ENCODE peak calls at places on chromosomes 3 and 15, in seven cellular contexts. D, P, O, T, K, E and U are unnamed samples.

GRCh38 chr3:53425936-53426335 is 68.5 kb upstream of the CACNA1D start:
- DNase-seq in D (no peak), P (no peak), O (no peak), T (no peak), K (no peak), E (no peak), U (no peak)

GRCh38 chr15:26433818-26434217 is 339.0 kb downstream of the GABRB3 start:
- DNase-seq in D (no peak), P (no peak), O (no peak), T (no peak), K (no peak), E (no peak), U (no peak)

GRCh38 chr15:64532921-64533320 is 72.5 kb downstream of the ZNF609 start:
- DNase-seq in D (no peak), P (no peak), O (peak; percentile 69), T (no peak), K (no peak), E (no peak), U (no peak)

GRCh38 chr3:63975705-63976104 is 47.6 kb downstream of the PSMD6 start:
- DNase-seq in D (no peak), P (peak; percentile 56), O (no peak), T (no peak), K (no peak), E (no peak), U (no peak)

GRCh38 chr3:89434621-89435380 is 327.4 kb downstream of the EPHA3 start:
- DNase-seq in D (no peak), P (no peak), O (no peak), T (no peak), K (no peak), E (no peak), U (no peak)

GRCh38 chr3:116914004-116914403 is 204.4 kb downstream of the TUSC7 start:
- DNase-seq in D (no peak), P (no peak), O (no peak), T (no peak), K (no peak), E (no peak), U (no peak)

GRCh38 chr3:124202754-124203153 is 210.8 kb upstream of the ROPN1 start:
- DNase-seq in D (no peak), P (peak; percentile 6), O (peak; percentile 48), T (peak; percentile 11), K (no peak), E (no peak), U (no peak)

GRCh38 chr15:100730655-100731240 is 128.4 kb downstream of the ASB7 start:
- DNase-seq in D (no peak), P (no peak), O (no peak), T (no peak), K (no peak), E (no peak), U (no peak)

GRCh38 chr3:160403028-160403545 is 3.6 kb downstream of the SMC4 start:
- DNase-seq in D (no peak), P (no peak), O (no peak), T (no peak), K (peak; percentile 23), E (no peak), U (no peak)

GRCh38 chr3:116242825-116243224 is 202.5 kb downstream of the LSAMP start:
- DNase-seq in D (no peak), P (no peak), O (no peak), T (no peak), K (no peak), E (no peak), U (no peak)

GRCh38 chr3:11582123-11582968 is 61.4 kb downstream of the VGLL4 start:
- DNase-seq in D (peak; percentile 82), P (peak; percentile 64), O (no peak), T (peak; percentile 52), K (peak; percentile 89), E (no peak), U (no peak)

GRCh38 chr15:70024521-70024920 is 73.2 kb downstream of the TLE3 start:
- DNase-seq in D (peak; percentile 34), P (no peak), O (no peak), T (no peak), K (no peak), E (no peak), U (no peak)

GRCh38 chr15:87082576-87082975 is 1002.9 kb downstream of the AGBL1 start:
- DNase-seq in D (no peak), P (no peak), O (no peak), T (no peak), K (no peak), E (no peak), U (no peak)

GRCh38 chr3:44048949-44049348 is 192.7 kb upstream of the TOPAZ1 start:
- DNase-seq in D (no peak), P (no peak), O (no peak), T (no peak), K (no peak), E (no peak), U (no peak)

GRCh38 chr3:147672035-147672434 is 262.9 kb downstream of the ZIC1 start:
- DNase-seq in D (no peak), P (no peak), O (no peak), T (no peak), K (no peak), E (no peak), U (no peak)

DNA sequence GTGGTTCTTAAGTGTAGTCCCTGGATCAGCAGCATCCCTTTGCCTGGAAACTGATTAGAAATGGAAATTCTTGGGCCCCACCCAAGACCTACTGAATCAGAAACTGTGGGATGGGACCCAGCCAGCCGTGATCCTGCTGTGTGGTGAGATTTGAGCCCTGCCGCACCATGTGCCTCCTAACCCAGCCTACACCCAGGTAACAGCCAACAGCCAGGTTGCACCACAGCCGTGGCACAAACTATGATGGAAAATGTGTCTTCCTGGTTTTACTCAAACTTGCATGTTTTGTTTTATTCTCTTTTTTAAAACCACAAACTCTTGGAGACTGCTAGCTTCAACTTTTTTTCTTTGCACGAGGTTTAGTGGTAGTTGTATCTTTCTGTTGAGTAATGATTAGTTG is 2.6 kb downstream of the LIMD1 start:
- DNase-seq in D (no peak), P (no peak), O (peak; percentile 36), T (peak; percentile 24), K (peak; percentile 59), E (no peak), U (no peak)
- H3K4me1 ChIP-seq in D (peaks cover 28% of the 10 kb centered on the region), P (peaks cover 52% of the 10 kb centered on the region), O (peaks cover 83% of the 10 kb centered on the region), T (peaks cover 42% of the 10 kb centered on the region), K (peaks cover 36% of the 10 kb centered on the region), E (peaks cover 67% of the 10 kb centered on the region), U (peaks cover 81% of the 10 kb centered on the region)

DNA sequence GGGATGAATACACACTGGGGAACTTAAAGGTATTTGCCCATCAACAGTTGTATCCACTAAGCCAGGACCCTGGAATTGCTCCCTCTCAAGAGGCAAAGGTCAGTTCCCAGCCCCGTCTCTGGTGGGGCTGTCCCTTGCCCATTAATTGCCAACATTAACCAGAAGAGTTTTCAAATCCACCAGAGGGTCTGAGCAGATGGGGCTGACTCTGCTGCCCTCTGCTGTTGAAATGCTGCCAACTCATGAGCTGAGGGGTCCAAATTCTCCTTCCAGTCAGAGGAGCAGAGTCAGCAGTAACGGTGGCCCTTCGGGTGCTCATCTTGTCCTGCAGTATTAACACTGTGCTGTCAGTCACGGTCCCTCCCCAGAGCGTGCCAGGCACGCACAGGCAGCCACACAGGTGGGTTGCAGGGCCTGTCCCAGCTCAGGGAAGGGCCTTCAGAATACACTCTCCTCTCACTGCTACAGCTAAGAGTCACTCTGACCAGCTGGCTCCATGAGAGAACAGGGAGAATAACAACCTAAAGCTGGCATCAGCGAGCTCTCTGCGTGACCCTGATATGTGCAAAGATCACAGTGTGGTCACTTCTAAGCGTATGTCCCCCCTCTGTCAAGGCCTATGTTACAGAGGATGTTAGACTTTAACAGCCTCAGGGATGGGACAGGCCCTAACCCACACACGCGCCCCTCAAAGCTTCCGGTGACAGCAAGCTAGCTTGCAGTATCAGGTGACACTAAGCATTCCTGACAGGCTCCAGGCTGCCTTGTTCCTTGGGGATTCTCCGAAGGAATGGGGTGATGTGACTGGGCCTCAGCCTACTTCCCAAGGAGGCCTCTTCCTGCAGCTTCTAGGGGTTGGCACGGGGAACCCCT is 10.9 kb upstream of the SPTBN5 start:
- DNase-seq in D (peak; percentile 82), P (peak; percentile 49), O (no peak), T (peak; percentile 63), K (peak; percentile 65), E (peak; percentile 64), U (peak; percentile 69)
- H3K27ac ChIP-seq in D (peak overlapping the region; percentile 72), P (no peak overlapping the region), O (no peak overlapping the region), T (no peak overlapping the region), K (no peak overlapping the region), E (no peak overlapping the region), U (no peak overlapping the region)

GRCh38 chr3:138657508-138657907 is 48.9 kb downstream of the FAIM start:
- DNase-seq in D (no peak), P (no peak), O (no peak), T (no peak), K (no peak), E (no peak), U (no peak)
- H3K36me3 ChIP-seq in D (peaks cover 2% of the 10 kb centered on the region), P (peaks cover 5% of the 10 kb centered on the region), O (peaks cover 67% of the 10 kb centered on the region), T (no peaks in the 10 kb centered on the region), K (peaks cover 5% of the 10 kb centered on the region), E (peaks cover 18% of the 10 kb centered on the region), U (peaks cover 21% of the 10 kb centered on the region)

GRCh38 chr3:177931346-177931745 is 604.9 kb upstream of the KCNMB2 start:
- DNase-seq in D (no peak), P (no peak), O (no peak), T (no peak), K (no peak), E (no peak), U (no peak)

GRCh38 chr3:177929310-177929709 is 606.9 kb upstream of the KCNMB2 start:
- DNase-seq in D (no peak), P (no peak), O (no peak), T (no peak), K (peak; percentile 37), E (no peak), U (no peak)

GRCh38 chr3:177932750-177933660 is 603.2 kb upstream of the KCNMB2 start:
- DNase-seq in D (no peak), P (no peak), O (no peak), T (no peak), K (peak; percentile 6), E (no peak), U (no peak)

GRCh38 chr3:177932346-177932745 is 603.9 kb upstream of the KCNMB2 start:
- DNase-seq in D (no peak), P (no peak), O (no peak), T (no peak), K (no peak), E (no peak), U (no peak)

GRCh38 chr3:177930771-177931170 is 605.5 kb upstream of the KCNMB2 start:
- DNase-seq in D (no peak), P (no peak), O (no peak), T (no peak), K (no peak), E (no peak), U (no peak)
- H3K4me1 ChIP-seq in D (no peaks in the 10 kb centered on the region), P (no peaks in the 10 kb centered on the region), O (no peaks in the 10 kb centered on the region), T (no peaks in the 10 kb centered on the region), K (peaks cover 10% of the 10 kb centered on the region), E (no peaks in the 10 kb centered on the region), U (no peaks in the 10 kb centered on the region)

GRCh38 chr3:126485131-126485530 is 9.4 kb upstream of the ZXDC start:
- DNase-seq in D (peak; percentile 25), P (no peak), O (no peak), T (no peak), K (no peak), E (no peak), U (no peak)
- H3K27ac ChIP-seq in D (no peak overlapping the region), P (no peak overlapping the region), O (no peak overlapping the region), T (no peak overlapping the region), K (no peak overlapping the region), E (no peak overlapping the region), U (no peak overlapping the region)